ENCODE peak calls at places on chromosomes 7 and 10, in five cellular contexts. Z is foreskin keratinocyte, M is AG04450, E is A549, I is breast epithelium. P is an unnamed sample.
A peak's percentile ranks its signal among the peaks of the same experiment; 100 is the strongest.

GRCh38 chr7:44632196-44632595 is 25.8 kb downstream of the OGDH start:
- DNase-seq in Z (no peak), M (no peak), E (no peak), I (no peak), P (no peak)

GRCh38 chr10:68578945-68579344 is 18.8 kb downstream of the TET1 start:
- DNase-seq in Z (no peak), M (no peak), E (no peak), I (no peak), P (no peak)

GRCh38 chr10:49410365-49411074 is 14.6 kb upstream of the DRGX start:
- DNase-seq in Z (no peak), M (no peak), E (no peak), I (no peak), P (no peak)

GRCh38 chr7:42605800-42606199 is 306.1 kb downstream of the C7orf25 start:
- DNase-seq in Z (peak; percentile 25), M (no peak), E (no peak), I (no peak), P (no peak)

GRCh38 chr7:112452102-112452888 is 2.0 kb downstream of the IFRD1 start:
- DNase-seq in Z (no peak), M (no peak), E (peak; percentile 21), I (no peak), P (no peak)

GRCh38 chr10:124657806-124658205 is 86.4 kb downstream of the FAM53B start:
- DNase-seq in Z (no peak), M (no peak), E (no peak), I (no peak), P (no peak)

GRCh38 chr10:9305018-9305655 is 1250.6 kb downstream of the GATA3 start:
- DNase-seq in Z (no peak), M (no peak), E (no peak), I (no peak), P (no peak)

GRCh38 chr10:5915451-5915850 is 25.4 kb downstream of the FBH1 start:
- DNase-seq in Z (no peak), M (no peak), E (no peak), I (no peak), P (no peak)

GRCh38 chr10:17257466-17258321 is 29.7 kb downstream of the VIM start:
- DNase-seq in Z (no peak), M (no peak), E (peak; percentile 52), I (no peak), P (no peak)

GRCh38 chr7:41808541-41808940 is 105.7 kb upstream of the INHBA start:
- DNase-seq in Z (no peak), M (no peak), E (no peak), I (no peak), P (no peak)

GRCh38 chr7:90955641-90956207 is 308.5 kb upstream of the FZD1 start:
- DNase-seq in Z (no peak), M (no peak), E (no peak), I (no peak), P (no peak)

GRCh38 chr7:137169282-137169698 is 174.2 kb downstream of the PTN start:
- DNase-seq in Z (no peak), M (peak; percentile 55), E (no peak), I (no peak), P (peak; percentile 10)

GRCh38 chr10:46558411-46559185 is 2.1 kb upstream of the GPRIN2 start:
- DNase-seq in Z (no peak), M (no peak), E (peak; percentile 63), I (peak; percentile 50), P (no peak)

GRCh38 chr10:32384185-32384584 is 37.2 kb upstream of the EPC1 start:
- DNase-seq in Z (no peak), M (no peak), E (no peak), I (no peak), P (no peak)

GRCh38 chr7:137681657-137682562 is 164.9 kb downstream of the DGKI start:
- DNase-seq in Z (no peak), M (peak; percentile 62), E (no peak), I (no peak), P (peak; percentile 37)

GRCh38 chr7:94060772-94061171 is 56.6 kb upstream of the BET1 start:
- DNase-seq in Z (no peak), M (no peak), E (no peak), I (no peak), P (no peak)

GRCh38 chr7:50339990-50340500 is 35.5 kb downstream of the IKZF1 start:
- DNase-seq in Z (no peak), M (no peak), E (no peak), I (no peak), P (no peak)

DNA sequence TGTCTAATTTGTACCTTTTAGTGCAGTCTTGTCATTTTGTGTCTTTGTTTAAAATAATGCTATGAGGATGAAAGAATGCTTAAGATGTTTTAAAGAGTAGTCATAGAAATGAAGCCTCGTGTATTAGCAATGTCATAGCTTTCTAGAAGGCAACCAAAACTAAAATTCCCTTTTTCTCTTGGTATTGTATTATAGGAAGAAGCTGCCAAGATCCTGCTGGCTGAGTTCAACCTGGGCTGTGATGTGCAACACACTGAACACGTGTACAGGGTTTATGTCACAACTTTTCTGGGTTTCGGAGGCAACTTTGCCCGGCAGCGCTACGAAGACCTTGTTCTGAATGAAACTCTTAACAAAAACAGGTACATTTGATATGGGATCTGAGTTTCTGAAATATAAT is 36.2 kb downstream of the COX15 start:
- DNase-seq in Z (no peak), M (no peak), E (no peak), I (no peak), P (no peak)
- H3K27ac ChIP-seq in Z (no peak overlapping the region), M (peak overlapping the region; percentile 59), E (no peak overlapping the region), I (no peak overlapping the region), P (no peak overlapping the region)

DNA sequence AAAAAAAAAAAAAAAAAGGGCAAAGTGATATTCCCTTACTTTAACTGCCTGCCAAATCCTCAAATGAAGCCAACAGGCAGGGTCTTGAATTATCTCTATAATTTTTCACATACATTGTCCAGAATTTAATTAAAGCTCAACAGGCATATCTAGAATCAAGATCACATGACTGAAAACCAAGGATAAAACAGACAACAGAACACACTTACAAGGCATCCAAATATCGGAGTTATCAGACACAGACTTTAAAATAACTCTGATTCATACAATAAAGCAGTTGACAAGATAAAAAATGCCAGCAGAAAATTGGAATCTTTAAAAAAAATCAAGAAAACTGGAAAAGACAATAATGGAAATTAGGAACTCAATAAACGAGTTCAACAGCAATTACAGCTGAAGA is 10.7 kb downstream of the CYTH3 start:
- DNase-seq in Z (no peak), M (no peak), E (no peak), I (no peak), P (no peak)
- H3K27ac ChIP-seq in Z (no peak overlapping the region), M (no peak overlapping the region), E (no peak overlapping the region), I (no peak overlapping the region), P (no peak overlapping the region)

DNA sequence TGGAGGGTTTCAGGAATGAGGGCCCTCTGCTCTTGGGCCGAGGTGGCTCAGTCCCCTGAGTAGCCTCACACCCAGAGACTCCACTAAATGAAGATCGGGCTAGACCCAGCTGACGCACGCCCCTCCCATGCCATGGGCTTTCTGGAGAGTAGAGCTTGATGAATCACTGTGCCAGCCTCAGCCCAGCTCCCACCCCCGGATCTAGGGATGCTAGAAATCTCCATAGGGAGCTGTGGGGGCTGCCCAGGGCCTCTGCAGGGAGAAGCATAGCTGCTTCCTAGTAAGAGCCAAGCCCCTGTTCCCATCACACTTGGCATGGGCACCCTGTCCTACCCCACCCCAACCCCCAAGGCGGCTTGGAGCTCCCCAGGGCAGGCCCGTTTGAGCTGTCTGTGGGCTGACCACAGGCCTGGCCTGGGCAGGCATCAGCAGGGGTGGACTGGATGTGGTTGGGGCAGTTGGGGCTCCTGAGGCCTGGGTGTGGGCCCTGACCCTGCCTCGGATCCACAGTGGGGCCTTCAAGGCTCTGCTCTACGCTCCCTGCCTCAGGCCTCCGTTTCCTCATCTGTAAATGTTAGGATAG is 121.2 kb downstream of the ZMIZ1 start:
- DNase-seq in Z (no peak), M (no peak), E (no peak), I (no peak), P (no peak)
- H3K27ac ChIP-seq in Z (no peak overlapping the region), M (peak overlapping the region; percentile 31), E (peak overlapping the region; percentile 90), I (peak overlapping the region; percentile 1), P (no peak overlapping the region)

GRCh38 chr7:140926021-140926812 is 1.5 kb upstream of the BRAF start:
- DNase-seq in Z (no peak), M (no peak), E (no peak), I (no peak), P (no peak)
- H3K27ac ChIP-seq in Z (no peak overlapping the region), M (no peak overlapping the region), E (no peak overlapping the region), I (no peak overlapping the region), P (no peak overlapping the region)

GRCh38 chr10:118108194-118109026 is 61.7 kb upstream of the RAB11FIP2 start:
- DNase-seq in Z (peak; percentile 24), M (no peak), E (no peak), I (no peak), P (peak; percentile 37)
- H3K27ac ChIP-seq in Z (no peak overlapping the region), M (no peak overlapping the region), E (no peak overlapping the region), I (no peak overlapping the region), P (no peak overlapping the region)

DNA sequence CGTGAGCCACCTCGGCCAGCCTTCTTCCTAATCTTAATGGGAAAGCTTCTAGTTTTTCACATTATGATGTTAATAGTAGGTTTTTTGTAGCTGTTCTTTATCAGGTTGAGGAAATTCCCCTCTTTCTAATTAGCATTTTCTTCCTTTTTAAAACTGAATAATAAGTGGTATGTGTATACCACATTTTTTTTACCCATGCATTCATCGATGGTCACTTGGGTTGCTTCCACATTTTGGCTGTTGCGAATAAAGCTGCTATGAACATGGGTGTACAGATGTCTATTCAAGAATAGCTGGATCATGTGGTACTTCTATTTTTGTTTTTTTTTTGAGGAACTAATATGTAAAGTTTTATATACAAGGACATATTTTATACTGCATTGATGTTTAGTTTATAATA is 44.3 kb downstream of the NRF1 start:
- DNase-seq in Z (no peak), M (no peak), E (no peak), I (no peak), P (no peak)
- H3K27ac ChIP-seq in Z (no peak overlapping the region), M (no peak overlapping the region), E (no peak overlapping the region), I (no peak overlapping the region), P (no peak overlapping the region)

DNA sequence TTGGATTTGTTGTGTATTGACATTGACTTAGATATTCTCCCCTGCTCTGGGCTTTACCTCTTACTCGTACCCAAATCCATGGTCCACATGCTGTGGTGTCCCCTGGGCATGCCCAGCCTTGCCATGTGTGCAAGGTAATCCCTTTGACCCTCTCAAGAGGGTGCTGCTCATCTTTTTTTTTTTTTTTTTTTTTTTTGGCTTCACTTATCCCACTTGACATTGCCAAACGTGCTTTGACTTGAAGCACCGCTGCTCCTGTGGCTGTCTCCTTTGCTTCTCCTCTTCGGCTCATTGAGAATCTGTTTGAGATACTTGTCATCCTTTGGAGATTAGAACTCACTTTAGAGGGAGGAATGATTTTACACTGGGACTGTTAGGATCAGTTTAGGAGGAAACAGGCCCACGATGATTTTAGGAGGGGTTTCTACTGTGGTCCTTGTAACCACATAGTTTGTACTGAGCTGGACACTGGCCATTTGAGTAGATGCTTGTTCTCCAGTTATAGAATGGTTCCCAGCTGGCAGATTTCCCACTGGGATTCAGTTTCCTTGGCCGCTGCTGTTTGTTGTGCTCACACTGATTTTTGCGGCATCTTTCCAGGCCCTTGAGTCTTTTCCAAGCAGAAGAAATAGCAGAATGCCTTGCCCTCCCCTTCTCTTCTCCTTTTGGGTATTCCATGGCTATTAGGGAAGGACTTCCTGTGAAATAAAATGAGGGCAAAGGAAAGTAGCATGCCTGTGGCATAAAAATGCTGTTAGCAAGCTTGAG is 184.8 kb downstream of the AUTS2 start:
- DNase-seq in Z (no peak), M (no peak), E (no peak), I (no peak), P (no peak)
- H3K27ac ChIP-seq in Z (no peak overlapping the region), M (no peak overlapping the region), E (no peak overlapping the region), I (peak overlapping the region; percentile 58), P (no peak overlapping the region)